ENCODE peak calls at places on chromosome 4, in nine cellular contexts. S, V, L, T, X, P, N, C and I are unnamed samples. For H3K4me1, the result is how much of the 10 kb centered on the place peaks cover.

GRCh38 chr4:150518559-150518958 is 63.4 kb upstream of the MAB21L2 start:
- DNase-seq in C (no peak), X (no peak), T (no peak), P (peak), N (no peak), V (no peak), S (no peak), L (no peak), I (no peak)

GRCh38 chr4:143377635-143378099 is 41.0 kb downstream of the GAB1 start:
- DNase-seq in N (no peak), T (no peak), C (no peak), P (no peak), S (peak), V (no peak), L (no peak), X (no peak), I (no peak)

GRCh38 chr4:76012388-76012801 is 5.1 kb upstream of the CXCL9 start:
- DNase-seq in N (no peak), V (no peak), X (no peak), S (no peak), C (no peak), P (no peak), T (no peak), L (no peak), I (no peak)

GRCh38 chr4:69640289-69640688 is 847 bp upstream of the UGT2A2 start:
- DNase-seq in S (no peak), T (no peak), P (no peak), C (no peak), X (no peak), N (no peak), V (no peak), L (no peak), I (no peak)

GRCh38 chr4:46124773-46125172 is 919 bp upstream of the GABRG1 start:
- DNase-seq in X (no peak), V (peak), N (peak), L (no peak), T (no peak), P (no peak), C (peak), S (no peak), I (no peak)

GRCh38 chr4:159169414-159169813 is 66.5 kb downstream of the RAPGEF2 start:
- DNase-seq in V (no peak), S (no peak), P (no peak), X (no peak), L (no peak), C (no peak), N (no peak), T (no peak), I (no peak)

GRCh38 chr4:20544645-20545044 is 155.6 kb upstream of the PACRGL start:
- DNase-seq in C (peak), P (peak), X (no peak), T (peak), V (no peak), N (no peak), S (no peak), L (no peak), I (no peak)

GRCh38 chr4:47877204-47877603 is 37.2 kb downstream of the NFXL1 start:
- DNase-seq in T (no peak), P (no peak), X (no peak), S (no peak), V (no peak), C (no peak), L (no peak), N (no peak), I (no peak)

GRCh38 chr4:8078109-8078494 is 80.5 kb downstream of the ABLIM2 start:
- DNase-seq in X (no peak), C (no peak), T (no peak), V (no peak), S (no peak), N (no peak), L (no peak), P (no peak), I (no peak)
- H3K4me1 ChIP-seq in X (under half), C (under half), T (under half), V (under half), S (under half), N (under half), L (under half), P (under half), I (under half)

GRCh38 chr4:187118731-187119130 is 395.1 kb upstream of the FAT1 start:
- DNase-seq in V (no peak), P (no peak), C (no peak), S (no peak), N (no peak), X (no peak), T (no peak), L (no peak), I (no peak)
- TF ChIP-seq EP300 in V (no peak), P (no peak), C (no peak), S (no peak), N (no peak), X (no peak), T (no peak), L (no peak), I (no peak)

DNA sequence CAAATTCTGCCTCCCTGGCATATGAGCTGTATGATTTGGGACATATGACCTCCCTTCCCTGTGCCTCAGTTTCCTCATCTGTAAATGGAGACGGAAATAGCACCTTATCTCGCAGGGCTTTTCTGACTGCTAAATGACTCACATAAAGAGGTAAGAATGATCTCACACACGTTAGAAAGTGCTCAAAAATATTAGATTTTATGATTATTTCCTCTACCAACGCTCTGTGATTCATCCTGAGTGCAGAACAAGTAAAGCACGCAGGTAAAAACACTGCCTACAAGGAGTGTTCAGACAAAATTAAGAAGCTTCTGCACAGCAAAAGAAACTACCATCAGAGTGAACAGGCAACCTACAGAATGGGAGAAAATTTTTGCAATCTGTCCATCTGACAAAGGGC is 21.1 kb downstream of the ACSL1 start:
- DNase-seq in P (no peak), V (no peak), X (no peak), L (no peak), N (no peak), C (no peak), T (no peak), S (no peak), I (no peak)
- H3K4me1 ChIP-seq in P (under half), V (under half), X (under half), L (half or more), N (under half), C (under half), T (under half), S (under half), I (under half)

DNA sequence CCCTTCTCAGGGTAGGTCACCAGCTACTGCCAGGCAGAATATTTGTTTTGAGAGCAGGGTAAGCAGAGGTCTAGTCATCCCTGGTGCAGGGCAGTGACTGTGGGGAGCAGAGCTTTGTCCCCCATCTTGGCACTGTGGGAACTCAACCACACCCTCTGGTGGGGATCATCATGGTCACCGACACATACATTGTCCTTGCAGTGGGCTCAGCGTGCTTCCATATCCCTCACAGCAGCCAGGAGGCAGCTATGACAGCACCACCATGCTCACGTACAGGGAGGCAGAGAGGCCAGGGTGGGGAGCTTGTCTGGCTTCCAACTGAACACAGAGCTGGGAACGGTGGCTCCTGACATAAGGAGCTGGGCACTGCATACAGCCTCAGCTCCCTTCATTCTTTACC is 102.3 kb downstream of the ENPP6 start:
- DNase-seq in C (no peak), N (no peak), X (no peak), V (no peak), L (no peak), S (no peak), P (no peak), T (no peak), I (no peak)
- TF ChIP-seq EP300 in C (no peak), N (no peak), X (no peak), V (no peak), L (no peak), S (no peak), P (no peak), T (no peak), I (no peak)

GRCh38 chr4:8322794-8323704 is 53.5 kb downstream of the HTRA3 start:
- DNase-seq in T (no peak), N (no peak), C (no peak), V (no peak), X (no peak), L (peak), P (no peak), S (no peak), I (peak)
- H3K4me1 ChIP-seq in T (under half), N (under half), C (under half), V (under half), X (under half), L (under half), P (under half), S (under half), I (under half)

DNA sequence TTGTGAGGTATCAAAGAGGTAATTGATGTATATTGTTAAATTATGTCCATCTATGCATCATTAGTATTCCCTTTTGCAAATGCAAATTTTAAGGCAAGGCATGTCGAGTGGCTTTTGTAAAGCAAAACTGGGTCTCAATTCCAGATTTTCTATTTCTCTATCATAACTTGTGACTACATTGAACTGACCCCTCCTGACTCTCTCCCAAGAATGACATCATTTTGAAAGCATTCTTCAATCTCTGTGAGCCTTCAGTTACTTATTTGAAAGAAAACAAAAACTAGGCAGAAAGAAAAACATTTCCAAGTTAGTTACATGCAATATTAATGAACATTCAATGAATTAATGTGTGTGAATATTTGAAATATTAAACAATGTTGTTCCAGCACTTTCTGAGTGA is 314.3 kb upstream of the CLNK start:
- DNase-seq in V (no peak), P (no peak), S (no peak), N (no peak), T (no peak), C (no peak), X (no peak), L (no peak), I (no peak)
- TF ChIP-seq EP300 in V (no peak), P (no peak), S (no peak), N (no peak), T (no peak), C (no peak), X (no peak), L (no peak), I (no peak)